ENCODE peak calls at places on chromosomes 12 and 14, in eight cellular contexts. I, J, S, L, E, O, P and V are unnamed samples.

GRCh38 chr14:70098257-70098809 is 90.4 kb downstream of the SLC8A3 start:
- DNase-seq in P (no peak), J (no peak), S (peak; percentile 2), E (no peak), O (no peak), L (no peak), I (no peak), V (peak; percentile 29)

GRCh38 chr14:81033841-81034240 is 78.4 kb downstream of the TSHR start:
- DNase-seq in P (no peak), E (no peak), I (no peak), L (no peak), J (no peak), O (no peak), S (no peak), V (no peak)

GRCh38 chr12:106010746-106011145 is 128.0 kb downstream of the NUAK1 start:
- DNase-seq in J (no peak), P (no peak), E (no peak), L (no peak), S (peak; percentile 72), I (no peak), O (no peak), V (peak; percentile 25)

GRCh38 chr14:90276627-90277367 is 20.4 kb downstream of the PSMC1 start:
- DNase-seq in E (no peak), L (no peak), O (peak; percentile 13), P (no peak), J (no peak), S (peak; percentile 44), I (peak; percentile 69), V (no peak)

GRCh38 chr14:103097994-103098957 is 3.8 kb downstream of the EXOC3L4 start:
- DNase-seq in J (no peak), I (no peak), S (no peak), P (no peak), O (no peak), L (no peak), E (no peak), V (no peak)

GRCh38 chr12:65876898-65877721 is 52.8 kb downstream of the HMGA2 start:
- DNase-seq in O (peak; percentile 35), L (no peak), E (no peak), I (no peak), P (peak; percentile 36), S (peak; percentile 81), J (no peak), V (peak; percentile 63)

GRCh38 chr14:61533513-61534255 is 161.6 kb upstream of the HIF1A start:
- DNase-seq in J (peak; percentile 25), O (no peak), I (no peak), E (no peak), S (no peak), P (no peak), L (no peak), V (no peak)

GRCh38 chr12:57528176-57528575 is 5.6 kb downstream of the MBD6 start:
- DNase-seq in L (no peak), I (no peak), J (no peak), S (no peak), E (no peak), P (no peak), O (no peak), V (no peak)

GRCh38 chr14:24178399-24179178 is 6.7 kb downstream of the REC8 start:
- DNase-seq in J (no peak), S (no peak), I (no peak), O (no peak), E (no peak), L (no peak), P (no peak), V (no peak)

GRCh38 chr12:108806350-108806749 is 51.0 kb downstream of the SSH1 start:
- DNase-seq in I (no peak), L (no peak), E (no peak), J (no peak), P (no peak), O (no peak), S (peak; percentile 74), V (no peak)

GRCh38 chr12:80580254-80580653 is 127.2 kb upstream of the MYF6 start:
- DNase-seq in O (peak; percentile 73), E (no peak), P (no peak), J (no peak), S (peak; percentile 94), L (no peak), I (no peak), V (peak; percentile 93)

GRCh38 chr12:131418884-131419283 is 292.0 kb upstream of the SFSWAP start:
- DNase-seq in I (no peak), J (no peak), L (no peak), E (no peak), S (no peak), P (no peak), O (no peak), V (no peak)

GRCh38 chr12:114721266-114721665 is 37.3 kb upstream of the TBX3 start:
- DNase-seq in L (no peak), O (no peak), S (no peak), I (no peak), E (no peak), J (no peak), P (no peak), V (no peak)

GRCh38 chr12:51911788-51912711 is 4.7 kb downstream of the ACVRL1 start:
- DNase-seq in O (no peak), S (no peak), J (no peak), L (no peak), P (no peak), E (peak; percentile 69), I (no peak), V (peak; percentile 35)

GRCh38 chr14:40098468-40098867 is 666.2 kb upstream of the FBXO33 start:
- DNase-seq in P (no peak), I (no peak), L (no peak), S (no peak), E (no peak), J (no peak), O (no peak), V (no peak)

GRCh38 chr12:131830335-131831020 is 2.3 kb downstream of the MMP17 start:
- DNase-seq in E (peak; percentile 83), J (peak; percentile 61), P (peak; percentile 54), I (peak; percentile 56), O (peak; percentile 91), L (peak; percentile 84), S (peak; percentile 88), V (peak; percentile 79)

GRCh38 chr12:110913119-110914056 is 7.0 kb downstream of the MYL2 start:
- DNase-seq in E (no peak), O (no peak), L (no peak), J (no peak), I (no peak), P (no peak), S (no peak), V (no peak)

GRCh38 chr12:117227000-117227653 is 36.9 kb upstream of the FBXO21 start:
- DNase-seq in E (no peak), I (no peak), P (no peak), J (no peak), L (no peak), O (no peak), S (no peak), V (no peak)

GRCh38 chr12:100984821-100985220 is 190.2 kb downstream of the ANO4 start:
- DNase-seq in O (no peak), S (no peak), I (no peak), J (no peak), L (no peak), P (no peak), E (no peak), V (no peak)

GRCh38 chr14:92973798-92974372 is 50.9 kb downstream of the CHGA start:
- DNase-seq in O (no peak), E (no peak), P (no peak), J (no peak), I (no peak), L (peak; percentile 40), S (no peak), V (peak; percentile 16)

GRCh38 chr12:47223848-47224213 is 144.1 kb upstream of the AMIGO2 start:
- DNase-seq in I (no peak), L (peak; percentile 42), E (peak; percentile 12), O (no peak), S (peak; percentile 57), P (no peak), J (peak; percentile 59), V (peak; percentile 33)

GRCh38 chr12:109493938-109494337 is 16.5 kb downstream of the UBE3B start:
- DNase-seq in O (no peak), L (no peak), E (no peak), S (no peak), J (no peak), P (no peak), I (no peak), V (no peak)

GRCh38 chr12:130606245-130606644 is 109.9 kb downstream of the RIMBP2 start:
- DNase-seq in E (no peak), P (no peak), J (no peak), S (no peak), L (no peak), O (no peak), I (no peak), V (no peak)

GRCh38 chr12:104190641-104191176 is 24.9 kb upstream of the TXNRD1 start:
- DNase-seq in P (no peak), I (no peak), O (no peak), J (no peak), S (no peak), L (no peak), E (no peak), V (no peak)

GRCh38 chr12:96883571-96883970 is 23.5 kb upstream of the NEDD1 start:
- DNase-seq in S (peak; percentile 36), I (no peak), L (no peak), O (peak; percentile 30), E (no peak), J (no peak), P (no peak), V (peak; percentile 20)

GRCh38 chr12:6263931-6264330 is 46.6 kb upstream of the PLEKHG6 start:
- DNase-seq in L (no peak), P (no peak), S (peak; percentile 84), O (no peak), E (no peak), J (peak; percentile 46), I (no peak), V (no peak)

GRCh38 chr14:102323102-102323501 is 3.6 kb downstream of the ZNF839 start:
- DNase-seq in J (peak; percentile 79), L (peak; percentile 48), P (no peak), S (peak; percentile 91), O (peak; percentile 84), I (peak; percentile 79), E (peak; percentile 34), V (peak; percentile 88)

GRCh38 chr12:85874064-85874463 is at the start of gene NTS:
- DNase-seq in J (no peak), S (peak; percentile 21), E (peak; percentile 11), L (no peak), I (no peak), P (no peak), O (peak; percentile 15), V (no peak)
- TF ChIP-seq CTCF in J (no peak), S (peak; percentile 15), E (no peak), L (no peak), I (no peak), P (no peak), O (peak; percentile 10), V (peak; percentile 9)

GRCh38 chr14:104352493-104353220 is 214.3 kb downstream of the KIF26A start:
- DNase-seq in S (no peak), P (no peak), I (no peak), O (no peak), J (no peak), L (peak; percentile 2), E (no peak), V (no peak)
- TF ChIP-seq CTCF in S (no peak), P (no peak), I (no peak), O (no peak), J (no peak), L (no peak), E (no peak), V (no peak)

GRCh38 chr12:85642810-85643209 is 193.4 kb downstream of the RASSF9 start:
- DNase-seq in S (peak; percentile 93), E (no peak), P (no peak), O (peak; percentile 45), J (no peak), L (no peak), I (no peak), V (peak; percentile 51)
- TF ChIP-seq CTCF in S (peak; percentile 87), E (no peak), P (peak; percentile 23), O (peak; percentile 56), J (no peak), L (no peak), I (no peak), V (peak; percentile 29)

GRCh38 chr14:32013083-32013482 is 64.0 kb upstream of the ARHGAP5 start:
- DNase-seq in J (no peak), E (no peak), P (no peak), I (no peak), L (no peak), O (no peak), S (no peak), V (no peak)
- TF ChIP-seq CTCF in J (no peak), E (no peak), P (peak; percentile 36), I (no peak), L (no peak), O (peak; percentile 36), S (no peak), V (no peak)